ENCODE peak calls at places on chromosomes 13 and 19, in seven cellular contexts. K is mammary epithelial cell, N is OCI-LY7, F is fibroblast of lung, R is HepG2, I is neural progenitor cell, B is neuronal stem cell. Z is an unnamed sample.
A peak's percentile ranks its signal among the peaks of the same experiment; 100 is the strongest.

GRCh38 chr13:26895081-26895807 is 134.7 kb upstream of the GPR12 start:
- DNase-seq in N (no peak), I (no peak), F (no peak), B (no peak), K (no peak), R (no peak), Z (no peak)

GRCh38 chr19:49119411-49120324 is at the start of gene PPFIA3:
- DNase-seq in I (peak; percentile 93), B (peak; percentile 68), N (no peak), F (peak; percentile 51), K (peak; percentile 63), R (no peak), Z (peak; percentile 88)

GRCh38 chr13:40306817-40307216 is 359.6 kb downstream of the FOXO1 start:
- DNase-seq in R (no peak), K (peak; percentile 56), B (no peak), N (peak; percentile 12), F (no peak), I (no peak), Z (no peak)

GRCh38 chr19:49447485-49448431 is 3.9 kb downstream of the PIH1D1 start:
- DNase-seq in R (no peak), K (no peak), F (no peak), I (peak; percentile 57), B (no peak), N (peak; percentile 80), Z (no peak)

GRCh38 chr19:39951065-39951650 is 16.7 kb upstream of the FCGBP start:
- DNase-seq in F (no peak), K (no peak), I (no peak), N (no peak), B (no peak), R (no peak), Z (no peak)

GRCh38 chr19:41214161-41214560 is 4.9 kb upstream of the AXL start:
- DNase-seq in B (no peak), R (no peak), F (no peak), I (no peak), N (no peak), K (no peak), Z (no peak)

GRCh38 chr13:112992931-112993700 is 24.1 kb downstream of the MCF2L start:
- DNase-seq in F (no peak), B (no peak), R (no peak), K (no peak), I (no peak), N (no peak), Z (no peak)

GRCh38 chr19:29690842-29691241 is 24.2 kb downstream of the C19orf12 start:
- DNase-seq in N (peak; percentile 62), B (no peak), R (peak; percentile 67), I (peak; percentile 37), F (peak; percentile 66), K (peak; percentile 48), Z (no peak)

GRCh38 chr19:31350693-31351211 is 1.5 kb upstream of the TSHZ3 start:
- DNase-seq in F (peak; percentile 53), R (no peak), B (no peak), K (peak; percentile 56), I (peak; percentile 88), N (no peak), Z (peak; percentile 81)

GRCh38 chr19:49294401-49294800 is 30.6 kb downstream of the SLC6A16 start:
- DNase-seq in B (no peak), R (no peak), N (no peak), F (no peak), K (no peak), I (no peak), Z (no peak)

GRCh38 chr13:73303858-73304257 is 245.1 kb downstream of the KLF5 start:
- DNase-seq in B (no peak), I (no peak), R (no peak), K (peak; percentile 92), F (no peak), N (no peak), Z (no peak)

GRCh38 chr13:20127563-20128458 is 33.0 kb downstream of the GJA3 start:
- DNase-seq in R (peak; percentile 53), I (peak; percentile 74), B (peak; percentile 57), N (no peak), K (peak; percentile 18), F (peak; percentile 51), Z (peak; percentile 81)

GRCh38 chr13:26529441-26529840 is 28.0 kb upstream of the WASF3 start:
- DNase-seq in I (peak; percentile 78), R (peak; percentile 15), F (peak; percentile 74), B (peak; percentile 79), K (peak; percentile 37), N (peak; percentile 24), Z (peak; percentile 77)

GRCh38 chr19:4754248-4754647 is 30.6 kb upstream of the DPP9 start:
- DNase-seq in N (no peak), B (no peak), I (no peak), K (no peak), R (no peak), F (peak; percentile 21), Z (no peak)

GRCh38 chr19:3368441-3368795 is 2.0 kb downstream of the NFIC start:
- DNase-seq in R (no peak), N (no peak), B (no peak), K (no peak), I (no peak), F (no peak), Z (no peak)

GRCh38 chr19:32631381-32631780 is 43.6 kb downstream of the ANKRD27 start:
- DNase-seq in K (no peak), R (no peak), I (peak; percentile 24), F (no peak), N (no peak), B (no peak), Z (no peak)

GRCh38 chr13:30143671-30144400 is 163.5 kb downstream of the KATNAL1 start:
- DNase-seq in N (peak; percentile 40), I (no peak), R (no peak), F (peak; percentile 77), B (no peak), K (peak; percentile 44), Z (peak; percentile 21)

GRCh38 chr19:40802300-40803169 is 3.5 kb downstream of the EGLN2 start:
- DNase-seq in K (no peak), B (no peak), R (no peak), I (no peak), F (no peak), N (peak; percentile 35), Z (no peak)

GRCh38 chr13:51020600-51020999 is 90.5 kb downstream of the C13orf42 start:
- DNase-seq in F (no peak), K (no peak), R (no peak), B (no peak), I (no peak), N (no peak), Z (no peak)

GRCh38 chr19:42024622-42025111 is 30.6 kb upstream of the ATP1A3 start:
- DNase-seq in R (no peak), I (no peak), N (no peak), F (peak; percentile 57), K (no peak), B (no peak), Z (peak; percentile 54)

DNA sequence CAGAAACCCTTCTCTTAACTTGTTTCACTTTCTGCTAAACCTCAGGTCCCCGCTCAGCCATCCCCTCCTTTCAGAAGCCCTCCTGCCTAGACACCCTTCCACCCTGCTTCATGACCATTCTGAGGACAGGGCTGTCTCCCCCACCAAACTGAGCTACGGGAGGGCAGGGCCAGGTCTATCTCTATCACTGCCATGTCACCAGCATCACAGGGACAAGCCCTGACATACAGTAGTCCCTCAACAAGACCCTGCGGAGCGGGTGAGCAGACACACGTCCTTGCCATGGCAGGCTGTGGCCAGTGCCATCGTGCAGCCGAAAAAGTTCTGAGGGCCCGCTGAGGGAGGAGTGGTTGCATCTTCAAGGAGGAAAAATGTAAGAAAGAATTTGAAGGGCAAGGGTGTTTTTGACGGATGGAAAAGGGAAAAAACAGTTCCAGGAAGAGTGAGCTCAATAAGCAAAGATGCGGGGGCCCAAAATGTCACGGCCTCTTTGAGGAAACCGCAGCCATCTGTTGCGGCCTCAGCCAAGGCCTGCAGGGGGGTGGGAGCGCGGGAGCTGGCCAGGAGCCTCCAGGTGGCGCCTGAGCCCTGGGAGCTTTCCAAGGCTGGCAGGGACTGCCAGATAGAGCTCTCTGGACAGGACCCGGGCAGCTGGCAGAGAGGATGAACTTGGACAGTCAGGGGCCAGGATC is 8.1 kb downstream of the PTGIR start:
- DNase-seq in B (no peak), K (peak; percentile 44), N (peak; percentile 65), F (peak; percentile 50), I (peak; percentile 83), R (peak; percentile 50), Z (peak; percentile 83)
- H3K4me2 ChIP-seq in B (no peak overlapping the region), K (no peak overlapping the region), N (peak overlapping the region; percentile 70), F (peak overlapping the region; percentile 4), I (no peak overlapping the region), R (peak overlapping the region; percentile 28), Z (no peak overlapping the region)

GRCh38 chr19:15250635-15250993 is 18.4 kb upstream of the EPHX3 start:
- DNase-seq in R (no peak), B (no peak), N (no peak), I (no peak), K (no peak), F (no peak), Z (no peak)
- H3K4me1 ChIP-seq in R (peaks cover 40% of the 10 kb centered on the region), B (no peaks in the 10 kb centered on the region), N (no peaks in the 10 kb centered on the region), I (peaks cover 16% of the 10 kb centered on the region), K (peaks cover 42% of the 10 kb centered on the region), F (peaks cover 64% of the 10 kb centered on the region), Z (peaks cover 49% of the 10 kb centered on the region)

GRCh38 chr13:102972191-102972590 is 94.0 kb downstream of the SLC10A2 start:
- DNase-seq in N (no peak), B (no peak), R (no peak), I (no peak), F (no peak), K (no peak), Z (no peak)

GRCh38 chr13:102974574-102975195 is 91.5 kb downstream of the SLC10A2 start:
- DNase-seq in K (no peak), I (no peak), R (no peak), F (no peak), B (no peak), N (no peak), Z (no peak)

GRCh38 chr13:102978168-102978567 is 88.0 kb downstream of the SLC10A2 start:
- DNase-seq in I (no peak), K (peak; percentile 37), F (peak; percentile 6), R (no peak), N (no peak), B (no peak), Z (no peak)

GRCh38 chr13:102977471-102977870 is 88.7 kb downstream of the SLC10A2 start:
- DNase-seq in B (no peak), N (no peak), F (no peak), I (no peak), R (no peak), K (no peak), Z (no peak)
- H3K4me2 ChIP-seq in B (no peak overlapping the region), N (no peak overlapping the region), F (no peak overlapping the region), I (no peak overlapping the region), R (no peak overlapping the region), K (no peak overlapping the region), Z (no peak overlapping the region)

DNA sequence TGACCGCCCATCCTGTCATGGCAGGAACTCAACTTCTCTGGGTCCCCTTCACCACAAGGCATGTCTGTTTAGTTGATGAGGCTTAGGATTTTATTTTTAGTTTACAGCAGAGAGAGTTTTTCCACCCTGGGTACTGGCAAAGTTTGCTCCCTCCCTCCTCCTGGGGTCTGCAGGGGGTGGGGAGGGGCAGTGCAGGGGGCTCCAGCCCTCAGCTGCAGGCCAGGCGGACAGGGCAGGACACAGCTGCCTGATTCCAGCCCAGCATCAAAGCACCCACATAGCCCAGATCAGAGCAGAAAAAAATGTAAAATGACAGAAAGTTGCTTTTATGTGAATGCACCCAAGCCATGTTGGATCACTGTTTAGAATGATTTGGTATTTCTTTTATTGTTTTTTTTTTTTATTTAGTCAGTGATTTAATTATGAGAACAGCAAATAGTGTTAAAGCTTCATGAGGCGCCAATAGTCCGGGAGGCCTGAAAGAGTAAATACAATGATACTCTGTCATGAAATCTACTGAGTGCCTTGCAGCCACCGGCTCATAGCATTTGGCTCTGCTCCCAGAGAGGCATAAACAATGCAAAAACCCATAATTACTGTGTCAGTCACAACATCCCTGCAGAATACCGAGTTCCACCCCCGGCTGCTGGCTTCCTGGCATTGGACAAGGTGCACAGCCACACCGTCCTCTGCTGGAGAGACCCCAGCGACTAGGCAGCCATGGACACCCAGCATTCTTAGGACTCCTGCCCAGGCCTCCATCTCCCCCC is 923.5 kb downstream of the UQCRFS1 start:
- DNase-seq in I (no peak), F (no peak), N (no peak), R (no peak), B (no peak), K (peak; percentile 18), Z (peak; percentile 49)
- H3K4me1 ChIP-seq in I (peaks cover 43% of the 10 kb centered on the region), F (no peaks in the 10 kb centered on the region), N (no peaks in the 10 kb centered on the region), R (no peaks in the 10 kb centered on the region), B (no peaks in the 10 kb centered on the region), K (peaks cover 22% of the 10 kb centered on the region), Z (peaks cover 21% of the 10 kb centered on the region)